ENCODE peak calls at places on chromosomes 7 and 10, in eight cellular contexts. One of them, this sample, is unnamed.

GRCh38 chr10:122142652-122143237 is 128.4 kb upstream of the BTBD16 start:
- DNase-seq in GM23248: no peak
- DNase-seq in NT2/D1: no peak
- DNase-seq in astrocyte: no peak
- DNase-seq in neural progenitor cell: peak
- DNase-seq in H9: peak
- DNase-seq in IMR-90: no peak
- DNase-seq in PC-3: peak
- DNase-seq in this sample: no peak

GRCh38 chr7:36473454-36474282 is 84.0 kb downstream of the ANLN start:
- DNase-seq in GM23248: peak
- DNase-seq in NT2/D1: peak
- DNase-seq in astrocyte: peak
- DNase-seq in neural progenitor cell: peak
- DNase-seq in H9: peak
- DNase-seq in IMR-90: no peak
- DNase-seq in PC-3: peak
- DNase-seq in this sample: peak

GRCh38 chr10:51020175-51020574 is 54.1 kb upstream of the PRKG1 start:
- DNase-seq in GM23248: no peak
- DNase-seq in NT2/D1: no peak
- DNase-seq in astrocyte: no peak
- DNase-seq in neural progenitor cell: no peak
- DNase-seq in H9: no peak
- DNase-seq in IMR-90: no peak
- DNase-seq in PC-3: no peak
- DNase-seq in this sample: no peak

GRCh38 chr7:67484244-67484751 is 487.7 kb downstream of the TYW1 start:
- DNase-seq in GM23248: peak
- DNase-seq in NT2/D1: peak
- DNase-seq in astrocyte: peak
- DNase-seq in neural progenitor cell: peak
- DNase-seq in H9: peak
- DNase-seq in IMR-90: peak
- DNase-seq in PC-3: peak
- DNase-seq in this sample: peak

GRCh38 chr7:148727501-148728278 is 29.0 kb downstream of the CUL1 start:
- DNase-seq in GM23248: no peak
- DNase-seq in NT2/D1: no peak
- DNase-seq in astrocyte: no peak
- DNase-seq in neural progenitor cell: no peak
- DNase-seq in H9: no peak
- DNase-seq in IMR-90: no peak
- DNase-seq in PC-3: no peak
- DNase-seq in this sample: no peak

GRCh38 chr10:32005050-32005449 is 51.2 kb downstream of the KIF5B start:
- DNase-seq in GM23248: peak
- DNase-seq in NT2/D1: no peak
- DNase-seq in astrocyte: peak
- DNase-seq in neural progenitor cell: peak
- DNase-seq in H9: peak
- DNase-seq in IMR-90: peak
- DNase-seq in PC-3: peak
- DNase-seq in this sample: peak

GRCh38 chr10:88528791-88529190 is 54.3 kb downstream of the RNLS start:
- DNase-seq in GM23248: no peak
- DNase-seq in NT2/D1: no peak
- DNase-seq in astrocyte: peak
- DNase-seq in neural progenitor cell: no peak
- DNase-seq in H9: no peak
- DNase-seq in IMR-90: no peak
- DNase-seq in PC-3: no peak
- DNase-seq in this sample: no peak

GRCh38 chr7:119664601-119665000 is 608.4 kb upstream of the KCND2 start:
- DNase-seq in GM23248: peak
- DNase-seq in NT2/D1: no peak
- DNase-seq in astrocyte: peak
- DNase-seq in neural progenitor cell: no peak
- DNase-seq in H9: no peak
- DNase-seq in IMR-90: peak
- DNase-seq in PC-3: peak
- DNase-seq in this sample: peak

GRCh38 chr10:59865101-59865500 is 41.3 kb downstream of the CCDC6 start:
- DNase-seq in GM23248: peak
- DNase-seq in NT2/D1: no peak
- DNase-seq in astrocyte: no peak
- DNase-seq in neural progenitor cell: peak
- DNase-seq in H9: peak
- DNase-seq in IMR-90: peak
- DNase-seq in PC-3: peak
- DNase-seq in this sample: peak

GRCh38 chr7:74479066-74479781 is 25.5 kb downstream of the GTF2IRD1 start:
- DNase-seq in GM23248: peak
- DNase-seq in NT2/D1: no peak
- DNase-seq in astrocyte: peak
- DNase-seq in neural progenitor cell: no peak
- DNase-seq in H9: no peak
- DNase-seq in IMR-90: peak
- DNase-seq in PC-3: peak
- DNase-seq in this sample: peak

GRCh38 chr10:76149602-76150138 is 718.2 kb downstream of the LRMDA start:
- DNase-seq in GM23248: no peak
- DNase-seq in NT2/D1: peak
- DNase-seq in astrocyte: no peak
- DNase-seq in neural progenitor cell: no peak
- DNase-seq in H9: no peak
- DNase-seq in IMR-90: no peak
- DNase-seq in PC-3: no peak
- DNase-seq in this sample: no peak
- H3K9ac ChIP-seq in GM23248: no peak
- H3K9ac ChIP-seq in NT2/D1: peak
- H3K9ac ChIP-seq in astrocyte: peak
- H3K9ac ChIP-seq in neural progenitor cell: no peak
- H3K9ac ChIP-seq in H9: no peak
- H3K9ac ChIP-seq in IMR-90: no peak
- H3K9ac ChIP-seq in PC-3: no peak
- H3K9ac ChIP-seq in this sample: no peak

GRCh38 chr10:70323697-70324340 is 40.0 kb upstream of the NPFFR1 start:
- DNase-seq in GM23248: no peak
- DNase-seq in NT2/D1: no peak
- DNase-seq in astrocyte: no peak
- DNase-seq in neural progenitor cell: peak
- DNase-seq in H9: peak
- DNase-seq in IMR-90: no peak
- DNase-seq in PC-3: no peak
- DNase-seq in this sample: no peak

GRCh38 chr10:70328018-70328417 is 44.2 kb upstream of the NPFFR1 start:
- DNase-seq in GM23248: no peak
- DNase-seq in NT2/D1: no peak
- DNase-seq in astrocyte: no peak
- DNase-seq in neural progenitor cell: no peak
- DNase-seq in H9: no peak
- DNase-seq in IMR-90: no peak
- DNase-seq in PC-3: no peak
- DNase-seq in this sample: no peak

GRCh38 chr10:70324341-70324861 is 40.6 kb upstream of the NPFFR1 start:
- DNase-seq in GM23248: no peak
- DNase-seq in NT2/D1: no peak
- DNase-seq in astrocyte: no peak
- DNase-seq in neural progenitor cell: peak
- DNase-seq in H9: peak
- DNase-seq in IMR-90: no peak
- DNase-seq in PC-3: no peak
- DNase-seq in this sample: no peak

GRCh38 chr10:70323143-70323696 is 39.4 kb upstream of the NPFFR1 start:
- DNase-seq in GM23248: no peak
- DNase-seq in NT2/D1: no peak
- DNase-seq in astrocyte: no peak
- DNase-seq in neural progenitor cell: no peak
- DNase-seq in H9: no peak
- DNase-seq in IMR-90: no peak
- DNase-seq in PC-3: no peak
- DNase-seq in this sample: no peak

GRCh38 chr10:70324951-70325781 is 41.4 kb upstream of the NPFFR1 start:
- DNase-seq in GM23248: no peak
- DNase-seq in NT2/D1: no peak
- DNase-seq in astrocyte: no peak
- DNase-seq in neural progenitor cell: no peak
- DNase-seq in H9: no peak
- DNase-seq in IMR-90: no peak
- DNase-seq in PC-3: no peak
- DNase-seq in this sample: no peak
- H3K9ac ChIP-seq in GM23248: no peak
- H3K9ac ChIP-seq in NT2/D1: no peak
- H3K9ac ChIP-seq in astrocyte: no peak
- H3K9ac ChIP-seq in neural progenitor cell: no peak
- H3K9ac ChIP-seq in H9: no peak
- H3K9ac ChIP-seq in IMR-90: no peak
- H3K9ac ChIP-seq in PC-3: no peak
- H3K9ac ChIP-seq in this sample: no peak

DNA sequence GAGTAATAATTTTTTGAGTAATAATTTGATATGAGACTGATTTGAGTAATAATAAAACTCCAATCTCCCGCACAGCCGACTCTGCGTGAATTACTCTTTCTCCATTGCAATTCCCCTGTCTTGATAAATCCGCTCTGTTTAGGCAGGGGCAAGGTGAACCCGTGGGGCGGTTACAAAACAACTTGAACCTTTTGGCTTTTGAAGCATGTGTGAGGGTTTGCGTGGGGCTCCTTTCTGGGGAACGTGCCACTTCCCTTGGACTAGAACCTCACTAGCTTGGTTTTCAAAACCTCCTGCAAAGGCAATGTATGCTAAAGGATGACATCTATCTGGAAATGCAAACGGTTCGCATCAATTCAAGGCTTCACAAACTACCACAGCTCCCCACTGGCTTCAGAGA is 1.5 kb downstream of the CRPPA start:
- DNase-seq in GM23248: no peak
- DNase-seq in NT2/D1: no peak
- DNase-seq in astrocyte: no peak
- DNase-seq in neural progenitor cell: no peak
- DNase-seq in H9: no peak
- DNase-seq in IMR-90: no peak
- DNase-seq in PC-3: no peak
- DNase-seq in this sample: no peak
- H3K9ac ChIP-seq in GM23248: peak
- H3K9ac ChIP-seq in NT2/D1: peak
- H3K9ac ChIP-seq in astrocyte: peak
- H3K9ac ChIP-seq in neural progenitor cell: no peak
- H3K9ac ChIP-seq in H9: no peak
- H3K9ac ChIP-seq in IMR-90: peak
- H3K9ac ChIP-seq in PC-3: peak
- H3K9ac ChIP-seq in this sample: no peak

DNA sequence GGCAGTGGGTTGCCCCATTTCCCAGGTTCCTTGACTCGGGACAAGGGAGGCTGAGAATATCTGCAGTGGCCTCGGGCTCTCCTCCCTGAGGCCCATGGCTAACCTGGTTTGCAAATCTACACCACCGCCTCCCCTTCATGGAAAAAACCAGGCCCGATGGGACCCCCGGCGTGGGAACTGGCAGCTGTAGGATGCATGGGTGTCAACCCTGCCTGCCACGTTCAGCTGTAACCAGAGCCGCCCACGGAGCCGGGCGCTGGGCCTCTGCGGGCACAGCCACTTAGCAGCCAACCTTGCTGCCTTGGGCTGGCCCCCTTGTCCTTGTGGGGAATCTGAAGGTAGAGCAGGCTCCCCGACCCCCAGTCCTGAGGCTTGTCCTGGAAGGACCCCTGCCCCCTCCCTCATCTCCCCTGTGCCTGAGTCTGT is 1.6 kb downstream of the PWWP2B start:
- DNase-seq in GM23248: no peak
- DNase-seq in NT2/D1: no peak
- DNase-seq in astrocyte: no peak
- DNase-seq in neural progenitor cell: no peak
- DNase-seq in H9: no peak
- DNase-seq in IMR-90: no peak
- DNase-seq in PC-3: no peak
- DNase-seq in this sample: no peak
- H3K9ac ChIP-seq in GM23248: peak
- H3K9ac ChIP-seq in NT2/D1: peak
- H3K9ac ChIP-seq in astrocyte: no peak
- H3K9ac ChIP-seq in neural progenitor cell: no peak
- H3K9ac ChIP-seq in H9: no peak
- H3K9ac ChIP-seq in IMR-90: no peak
- H3K9ac ChIP-seq in PC-3: peak
- H3K9ac ChIP-seq in this sample: no peak

DNA sequence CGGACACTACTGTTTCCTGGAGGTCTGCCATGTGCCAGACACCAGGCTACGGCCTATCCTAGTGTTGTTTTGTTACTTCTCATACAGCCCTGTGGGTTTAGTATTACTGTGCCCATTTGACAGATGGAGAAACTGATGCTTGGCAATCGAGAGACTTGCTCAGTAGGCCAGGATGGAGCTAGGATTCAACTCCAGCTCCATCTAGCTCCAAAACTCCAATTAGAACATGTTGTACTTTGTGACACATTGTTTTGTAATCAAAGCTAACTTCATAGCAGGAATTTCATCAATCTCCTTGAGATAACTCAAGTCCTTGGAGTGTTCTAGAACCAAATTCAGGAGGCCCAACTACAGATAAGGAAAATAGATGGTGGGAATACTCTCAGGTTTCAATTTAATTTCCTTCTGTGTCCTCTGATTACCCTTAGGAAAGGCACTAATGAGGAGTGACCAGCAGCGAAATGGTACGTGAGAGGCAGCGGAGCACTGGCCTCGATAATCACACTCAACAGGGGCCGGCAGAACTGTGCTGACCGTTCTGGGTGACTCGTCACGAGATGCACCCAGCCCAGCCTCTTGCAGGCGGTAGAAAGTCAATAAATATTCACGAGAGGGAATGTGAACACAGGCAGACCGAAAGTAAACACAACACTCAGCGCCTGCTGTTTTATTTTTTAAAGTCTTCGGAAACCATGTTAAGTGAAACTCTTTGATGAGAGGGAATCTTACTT is 269.6 kb upstream of the NEBL start:
- DNase-seq in GM23248: no peak
- DNase-seq in NT2/D1: no peak
- DNase-seq in astrocyte: no peak
- DNase-seq in neural progenitor cell: no peak
- DNase-seq in H9: no peak
- DNase-seq in IMR-90: no peak
- DNase-seq in PC-3: peak
- DNase-seq in this sample: no peak
- H3K9ac ChIP-seq in GM23248: no peak
- H3K9ac ChIP-seq in NT2/D1: no peak
- H3K9ac ChIP-seq in astrocyte: no peak
- H3K9ac ChIP-seq in neural progenitor cell: no peak
- H3K9ac ChIP-seq in H9: no peak
- H3K9ac ChIP-seq in IMR-90: no peak
- H3K9ac ChIP-seq in PC-3: no peak
- H3K9ac ChIP-seq in this sample: no peak

GRCh38 chr10:72756674-72757385 is 64.9 kb downstream of the MCU start:
- DNase-seq in GM23248: no peak
- DNase-seq in NT2/D1: peak
- DNase-seq in astrocyte: peak
- DNase-seq in neural progenitor cell: peak
- DNase-seq in H9: peak
- DNase-seq in IMR-90: peak
- DNase-seq in PC-3: no peak
- DNase-seq in this sample: peak
- H3K9ac ChIP-seq in GM23248: no peak
- H3K9ac ChIP-seq in NT2/D1: no peak
- H3K9ac ChIP-seq in astrocyte: no peak
- H3K9ac ChIP-seq in neural progenitor cell: no peak
- H3K9ac ChIP-seq in H9: no peak
- H3K9ac ChIP-seq in IMR-90: no peak
- H3K9ac ChIP-seq in PC-3: no peak
- H3K9ac ChIP-seq in this sample: no peak